ENCODE peak calls at places on chromosomes 3 and 15, in ten cellular contexts. U, R, Q, I, J, A, C, T, P and K are unnamed samples.

GRCh38 chr3:32146669-32147315 is 40.4 kb downstream of the GPD1L start:
- DNase-seq in U (no peak), R (no peak), Q (no peak), I (no peak), J (no peak), A (no peak), C (peak), T (no peak), P (no peak), K (no peak)

GRCh38 chr3:193773266-193774183 is 180.5 kb downstream of the OPA1 start:
- DNase-seq in U (no peak), R (peak), Q (no peak), I (no peak), J (no peak), A (no peak), C (no peak), T (no peak), P (no peak), K (no peak)

GRCh38 chr15:31442203-31443090 is 115.8 kb downstream of the KLF13 start:
- DNase-seq in U (peak), R (no peak), Q (no peak), I (peak), J (peak), A (peak), C (peak), T (no peak), P (no peak), K (no peak)

GRCh38 chr15:101447168-101447533 is 42.4 kb downstream of the PCSK6 start:
- DNase-seq in U (no peak), R (no peak), Q (peak), I (no peak), J (no peak), A (no peak), C (no peak), T (no peak), P (no peak), K (no peak)

GRCh38 chr15:52171386-52171785 is 19.8 kb downstream of the GNB5 start:
- DNase-seq in U (no peak), R (no peak), Q (no peak), I (no peak), J (no peak), A (no peak), C (peak), T (no peak), P (no peak), K (no peak)

GRCh38 chr3:74614133-74614967 is at the start of gene CNTN3:
- DNase-seq in U (no peak), R (peak), Q (peak), I (peak), J (peak), A (no peak), C (no peak), T (no peak), P (peak), K (no peak)

GRCh38 chr3:31532587-31533168 is at the start of gene STT3B:
- DNase-seq in U (peak), R (peak), Q (peak), I (peak), J (peak), A (no peak), C (peak), T (peak), P (peak), K (peak)

GRCh38 chr15:77144492-77145070 is 73.7 kb upstream of the TSPAN3 start:
- DNase-seq in U (no peak), R (no peak), Q (no peak), I (no peak), J (peak), A (no peak), C (no peak), T (no peak), P (no peak), K (no peak)

GRCh38 chr15:50162988-50163718 is 18.8 kb upstream of the SLC27A2 start:
- DNase-seq in U (no peak), R (no peak), Q (no peak), I (no peak), J (no peak), A (no peak), C (no peak), T (no peak), P (no peak), K (no peak)

GRCh38 chr15:48939686-48940085 is 24.0 kb downstream of the SHC4 start:
- DNase-seq in U (no peak), R (no peak), Q (no peak), I (no peak), J (peak), A (no peak), C (no peak), T (no peak), P (no peak), K (no peak)

GRCh38 chr15:87716422-87716821 is 540.1 kb downstream of the NTRK3 start:
- DNase-seq in U (no peak), R (no peak), Q (no peak), I (no peak), J (no peak), A (no peak), C (no peak), T (no peak), P (no peak), K (no peak)

GRCh38 chr15:98731712-98732450 is 83.5 kb downstream of the IGF1R start:
- DNase-seq in U (no peak), R (no peak), Q (no peak), I (no peak), J (no peak), A (no peak), C (no peak), T (no peak), P (no peak), K (no peak)

GRCh38 chr3:155785662-155786295 is 20.3 kb downstream of the C3orf33 start:
- DNase-seq in U (no peak), R (no peak), Q (no peak), I (no peak), J (no peak), A (no peak), C (no peak), T (no peak), P (no peak), K (no peak)

DNA sequence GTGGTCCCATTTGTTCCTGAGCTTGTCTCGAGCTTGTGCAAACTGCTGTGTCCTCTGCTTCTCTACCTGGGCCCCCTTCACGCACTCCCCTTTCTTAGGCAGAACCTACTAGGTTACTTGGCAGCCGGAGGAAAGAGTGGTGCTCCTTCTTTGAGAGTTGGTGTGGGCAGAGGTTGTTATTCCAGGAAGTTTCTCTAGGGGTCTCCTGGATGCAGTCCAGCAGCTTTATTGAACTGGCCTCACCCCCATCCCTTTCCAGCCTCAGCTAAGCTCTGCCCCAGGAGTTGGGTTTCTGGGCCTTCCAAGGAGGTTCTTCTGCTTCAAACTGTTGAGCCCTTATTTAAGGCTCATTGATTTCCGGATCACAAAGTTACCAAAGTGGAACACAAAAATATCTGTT is 103.2 kb downstream of the C3orf70 start:
- DNase-seq in U (no peak), R (no peak), Q (no peak), I (no peak), J (no peak), A (no peak), C (no peak), T (no peak), P (no peak), K (no peak)
- TF ChIP-seq CTCF in U (no peak), R (no peak), Q (no peak), I (no peak), J (no peak), A (no peak), C (no peak), T (no peak), P (no peak), K (no peak)

GRCh38 chr3:72088486-72089025 is 303.6 kb upstream of the PROK2 start:
- DNase-seq in U (no peak), R (no peak), Q (no peak), I (no peak), J (no peak), A (no peak), C (no peak), T (no peak), P (no peak), K (no peak)
- TF ChIP-seq CTCF in U (no peak), R (no peak), Q (no peak), I (no peak), J (no peak), A (no peak), C (no peak), T (no peak), P (no peak), K (no peak)

GRCh38 chr3:188584162-188584529 is 430.2 kb downstream of the LPP start:
- DNase-seq in U (no peak), R (no peak), Q (peak), I (no peak), J (peak), A (no peak), C (peak), T (no peak), P (no peak), K (no peak)

GRCh38 chr3:188581791-188582190 is 427.8 kb downstream of the LPP start:
- DNase-seq in U (no peak), R (no peak), Q (no peak), I (no peak), J (no peak), A (no peak), C (peak), T (no peak), P (no peak), K (no peak)

GRCh38 chr3:188583476-188584161 is 429.7 kb downstream of the LPP start:
- DNase-seq in U (no peak), R (peak), Q (no peak), I (no peak), J (no peak), A (no peak), C (peak), T (no peak), P (peak), K (no peak)

GRCh38 chr3:188581365-188581764 is 427.4 kb downstream of the LPP start:
- DNase-seq in U (no peak), R (no peak), Q (no peak), I (no peak), J (no peak), A (no peak), C (peak), T (no peak), P (no peak), K (no peak)

GRCh38 chr3:188584958-188585689 is 431.2 kb downstream of the LPP start:
- DNase-seq in U (no peak), R (no peak), Q (no peak), I (no peak), J (no peak), A (no peak), C (peak), T (no peak), P (no peak), K (no peak)
- TF ChIP-seq CTCF in U (peak), R (no peak), Q (no peak), I (no peak), J (no peak), A (no peak), C (peak), T (no peak), P (no peak), K (peak)

DNA sequence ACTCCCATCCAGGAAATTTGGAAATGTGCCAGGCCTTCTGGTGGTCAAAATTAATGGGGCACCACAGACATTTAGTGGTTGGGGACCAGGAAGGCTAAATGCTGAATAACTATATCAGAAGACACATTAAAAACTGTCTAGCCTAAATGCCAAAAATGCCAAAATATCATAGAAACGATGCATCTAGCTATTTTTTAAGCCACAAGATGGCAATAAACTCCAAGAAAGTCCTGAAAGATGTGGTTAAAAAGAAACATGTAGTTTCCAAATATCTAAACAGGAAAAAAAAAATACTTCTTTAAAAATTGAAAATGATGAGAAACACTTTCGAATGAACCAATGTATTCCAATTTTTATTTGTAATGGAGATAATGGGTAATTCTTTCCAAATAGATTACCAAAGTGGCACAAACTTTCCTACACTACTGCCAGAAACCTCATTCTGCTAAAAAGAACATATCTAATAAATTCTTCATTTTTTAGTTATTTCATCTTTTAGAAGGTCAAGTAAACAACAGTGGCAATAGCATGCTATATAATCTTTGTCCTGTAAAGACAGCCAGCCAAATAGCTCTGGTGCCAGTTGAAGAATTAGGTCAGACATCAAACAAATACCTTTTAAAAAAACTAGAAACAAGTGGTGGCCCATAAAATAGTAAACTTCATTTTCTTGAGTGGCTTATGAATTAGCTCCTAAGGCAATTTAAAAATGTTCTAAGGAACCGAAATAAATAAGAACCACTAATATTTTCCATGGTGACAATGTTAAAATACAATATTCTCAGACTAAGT is 19.7 kb downstream of the CCDC14 start:
- DNase-seq in U (no peak), R (no peak), Q (no peak), I (no peak), J (peak), A (no peak), C (no peak), T (no peak), P (no peak), K (no peak)
- TF ChIP-seq CTCF in U (peak), R (no peak), Q (peak), I (no peak), J (peak), A (no peak), C (peak), T (no peak), P (peak), K (peak)

GRCh38 chr3:11260460-11260859 is 11.7 kb upstream of the ATG7 start:
- DNase-seq in U (no peak), R (no peak), Q (no peak), I (no peak), J (no peak), A (no peak), C (no peak), T (no peak), P (no peak), K (no peak)
- TF ChIP-seq CTCF in U (no peak), R (no peak), Q (no peak), I (no peak), J (no peak), A (no peak), C (no peak), T (no peak), P (no peak), K (no peak)

DNA sequence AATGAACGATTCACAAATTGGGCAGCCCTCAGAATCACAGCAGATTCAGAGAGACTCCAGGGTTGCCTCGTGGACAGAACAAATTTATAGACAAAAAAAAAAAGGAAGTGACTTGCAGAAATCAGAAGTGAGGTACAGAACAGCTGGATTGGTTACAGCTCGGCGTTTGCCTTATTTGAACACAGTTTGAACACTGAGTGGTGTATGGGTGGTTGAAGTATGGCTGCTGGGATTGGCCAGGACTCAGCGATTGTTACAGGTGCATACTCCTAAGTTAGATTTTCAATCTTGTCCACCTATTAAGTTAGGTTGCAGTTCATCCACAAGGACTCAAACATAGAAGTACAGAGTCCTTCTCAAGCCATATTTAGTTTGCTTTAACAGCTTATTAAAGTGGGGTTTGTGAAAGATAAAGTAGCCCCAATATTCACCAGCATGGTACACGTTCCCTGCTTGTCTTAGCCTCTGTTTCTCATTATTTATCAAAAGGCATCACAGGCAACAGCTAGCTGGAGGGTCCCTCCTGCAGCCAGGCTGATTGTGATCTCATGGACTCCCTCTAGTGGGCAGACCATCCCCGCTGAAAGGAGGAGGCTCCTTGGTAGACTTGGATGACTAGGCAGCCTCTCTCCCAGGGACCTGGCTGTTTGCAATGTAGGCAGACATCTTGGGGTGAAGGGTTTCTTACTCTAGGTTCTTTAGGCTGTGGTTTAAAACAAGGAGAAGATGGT is 17.6 kb upstream of the ALDH1L1 start:
- DNase-seq in U (no peak), R (peak), Q (peak), I (peak), J (peak), A (peak), C (peak), T (peak), P (peak), K (no peak)
- TF ChIP-seq CTCF in U (peak), R (peak), Q (peak), I (no peak), J (peak), A (no peak), C (peak), T (peak), P (peak), K (peak)

GRCh38 chr15:79858469-79858868 is 38.3 kb downstream of the MTHFS start:
- DNase-seq in U (no peak), R (no peak), Q (no peak), I (no peak), J (peak), A (no peak), C (no peak), T (no peak), P (no peak), K (no peak)
- TF ChIP-seq CTCF in U (peak), R (no peak), Q (no peak), I (no peak), J (peak), A (no peak), C (peak), T (no peak), P (peak), K (peak)

GRCh38 chr15:56254270-56254669 is 10.6 kb upstream of the RFX7 start:
- DNase-seq in U (no peak), R (no peak), Q (no peak), I (no peak), J (no peak), A (no peak), C (no peak), T (no peak), P (no peak), K (no peak)
- TF ChIP-seq CTCF in U (no peak), R (no peak), Q (no peak), I (no peak), J (no peak), A (no peak), C (no peak), T (no peak), P (no peak), K (no peak)

DNA sequence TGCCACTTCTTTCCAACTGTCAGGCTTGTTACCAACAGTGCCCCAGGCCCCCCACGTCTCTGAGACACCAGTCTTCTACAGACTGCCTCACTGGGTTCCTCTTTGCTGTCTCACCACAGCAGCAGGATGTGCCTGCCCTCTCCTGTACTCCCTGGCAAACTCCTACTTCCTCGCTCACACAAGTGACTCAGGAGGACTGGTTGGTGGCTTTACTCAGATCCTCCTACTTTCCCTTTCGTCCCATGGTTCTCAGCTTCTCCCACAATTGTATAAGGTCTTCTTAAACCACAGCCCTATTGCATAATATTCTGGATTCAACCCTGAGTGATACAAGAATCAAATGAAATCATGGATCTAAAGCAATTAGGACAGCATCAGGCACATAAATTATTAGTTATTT is 246.6 kb upstream of the PROK2 start:
- DNase-seq in U (no peak), R (no peak), Q (no peak), I (no peak), J (peak), A (peak), C (no peak), T (no peak), P (no peak), K (no peak)
- TF ChIP-seq CTCF in U (no peak), R (no peak), Q (no peak), I (no peak), J (peak), A (no peak), C (no peak), T (no peak), P (no peak), K (no peak)

GRCh38 chr3:165343185-165343584 is 147.0 kb upstream of the SLITRK3 start:
- DNase-seq in U (no peak), R (no peak), Q (no peak), I (no peak), J (no peak), A (no peak), C (no peak), T (no peak), P (no peak), K (no peak)

GRCh38 chr3:165336786-165337185 is 140.6 kb upstream of the SLITRK3 start:
- DNase-seq in U (no peak), R (no peak), Q (no peak), I (no peak), J (no peak), A (no peak), C (no peak), T (no peak), P (no peak), K (no peak)

GRCh38 chr3:165339753-165340152 is 143.6 kb upstream of the SLITRK3 start:
- DNase-seq in U (no peak), R (no peak), Q (no peak), I (no peak), J (no peak), A (no peak), C (no peak), T (no peak), P (no peak), K (no peak)
- TF ChIP-seq CTCF in U (peak), R (no peak), Q (peak), I (no peak), J (no peak), A (no peak), C (no peak), T (no peak), P (peak), K (peak)